ENCODE peak calls at places on chromosomes 2 and 18, in six cellular contexts. N is neural progenitor cell, Q is SJSA1, M is adrenal gland, H is astrocyte, A is thyroid gland. V is an unnamed sample.
A peak's percentile ranks its signal among the peaks of the same experiment; 100 is the strongest.

GRCh38 chr2:106724301-106724794 is 161.6 kb downstream of the ST6GAL2 start:
- DNase-seq in Q (no peak), H (no peak), A (no peak), M (no peak), N (no peak), V (no peak)

GRCh38 chr2:118987886-118988285 is 45.9 kb downstream of the MARCO start:
- DNase-seq in H (no peak), N (no peak), M (no peak), Q (no peak), A (no peak), V (no peak)

GRCh38 chr18:72808688-72809087 is 59.1 kb downstream of the NETO1 start:
- DNase-seq in M (no peak), N (no peak), A (no peak), Q (no peak), H (no peak), V (no peak)

GRCh38 chr2:241818943-241819270 is 9.9 kb downstream of the NEU4 start:
- DNase-seq in H (no peak), M (peak; percentile 47), A (no peak), Q (no peak), N (no peak), V (peak; percentile 28)

GRCh38 chr2:85770786-85771409 is 17.1 kb downstream of the ATOH8 start:
- DNase-seq in A (no peak), N (no peak), M (no peak), Q (peak; percentile 30), H (no peak), V (no peak)

GRCh38 chr2:147223553-147223952 is 621.3 kb upstream of the ACVR2A start:
- DNase-seq in H (no peak), M (no peak), A (no peak), N (no peak), Q (no peak), V (no peak)

GRCh38 chr2:23940262-23940975 is at the start of gene UBXN2A:
- DNase-seq in N (peak; percentile 96), A (peak; percentile 76), H (peak; percentile 63), M (peak; percentile 76), Q (peak; percentile 87), V (peak; percentile 87)

GRCh38 chr2:84085562-84085961 is 373.5 kb downstream of the SUCLG1 start:
- DNase-seq in Q (no peak), M (no peak), H (no peak), N (no peak), A (no peak), V (no peak)

GRCh38 chr18:69531973-69532372 is 131.3 kb downstream of the DOK6 start:
- DNase-seq in H (no peak), M (no peak), A (no peak), Q (no peak), N (no peak), V (no peak)

GRCh38 chr2:37625781-37626548 is 45.5 kb downstream of the CDC42EP3 start:
- DNase-seq in M (no peak), N (no peak), A (no peak), H (peak; percentile 97), Q (no peak), V (no peak)

GRCh38 chr2:81648370-81648769 is 1343.8 kb upstream of the LRRTM1 start:
- DNase-seq in N (no peak), Q (no peak), M (no peak), A (no peak), H (no peak), V (no peak)

GRCh38 chr2:224347181-224348051 is 54.5 kb downstream of the FAM124B start:
- DNase-seq in M (no peak), Q (no peak), H (peak; percentile 23), A (no peak), N (no peak), V (no peak)

GRCh38 chr2:88826399-88826798 is 134.9 kb downstream of the RPIA start:
- DNase-seq in Q (no peak), A (no peak), H (no peak), M (no peak), N (no peak), V (no peak)

GRCh38 chr2:215808194-215808593 is 205.2 kb downstream of the MREG start:
- DNase-seq in A (no peak), H (no peak), N (no peak), M (no peak), Q (no peak), V (no peak)

GRCh38 chr2:195094330-195094729 is 562.7 kb upstream of the SLC39A10 start:
- DNase-seq in Q (no peak), M (no peak), H (peak; percentile 39), N (no peak), A (no peak), V (no peak)

GRCh38 chr18:12574494-12575185 is 83.3 kb downstream of the SPIRE1 start:
- DNase-seq in N (no peak), H (no peak), A (no peak), Q (no peak), M (no peak), V (no peak)

GRCh38 chr18:38796762-38797161 is 1231.2 kb upstream of the CELF4 start:
- DNase-seq in N (no peak), H (no peak), A (no peak), Q (no peak), M (no peak), V (no peak)

GRCh38 chr2:223199531-223200506 is 147.8 kb downstream of the KCNE4 start:
- DNase-seq in M (no peak), H (no peak), Q (no peak), A (no peak), N (no peak), V (no peak)

GRCh38 chr2:45851576-45852304 is 200.3 kb downstream of the PRKCE start:
- DNase-seq in A (peak; percentile 65), M (no peak), Q (no peak), N (no peak), H (peak; percentile 79), V (no peak)

GRCh38 chr18:50232419-50232818 is 33.9 kb downstream of the CFAP53 start:
- DNase-seq in A (no peak), M (no peak), H (no peak), Q (no peak), N (no peak), V (no peak)

GRCh38 chr2:46495347-46496030 is 16.1 kb downstream of the TMEM247 start:
- DNase-seq in M (no peak), H (peak; percentile 41), Q (no peak), A (no peak), N (no peak), V (no peak)

GRCh38 chr18:634551-635045 is 22.9 kb upstream of the TYMS start:
- DNase-seq in N (peak; percentile 6), A (no peak), M (no peak), H (no peak), Q (peak; percentile 21), V (no peak)

GRCh38 chr2:163247151-163247872 is 408.7 kb upstream of the KCNH7 start:
- DNase-seq in N (peak; percentile 94), M (no peak), Q (no peak), H (peak; percentile 20), A (no peak), V (no peak)

GRCh38 chr18:9810216-9810804 is 75.5 kb upstream of the TXNDC2 start:
- DNase-seq in A (no peak), N (no peak), M (no peak), Q (peak; percentile 78), H (peak; percentile 46), V (no peak)

GRCh38 chr2:148928395-148928794 is 53.4 kb downstream of the KIF5C start:
- DNase-seq in Q (no peak), N (no peak), H (no peak), M (no peak), A (no peak), V (no peak)

GRCh38 chr2:189466656-189467055 is 25.4 kb downstream of the WDR75 start:
- DNase-seq in A (no peak), M (no peak), H (no peak), N (peak; percentile 15), Q (no peak), V (no peak)

GRCh38 chr2:105407946-105408743 is 9.3 kb upstream of the FHL2 start:
- DNase-seq in H (no peak), N (no peak), Q (no peak), A (no peak), M (peak; percentile 39), V (no peak)
- H3K27ac ChIP-seq in H (peak overlapping the region; percentile 12), N (no peak overlapping the region), Q (no peak overlapping the region), A (peak overlapping the region; percentile 72), M (no peak overlapping the region), V (no peak overlapping the region)

DNA sequence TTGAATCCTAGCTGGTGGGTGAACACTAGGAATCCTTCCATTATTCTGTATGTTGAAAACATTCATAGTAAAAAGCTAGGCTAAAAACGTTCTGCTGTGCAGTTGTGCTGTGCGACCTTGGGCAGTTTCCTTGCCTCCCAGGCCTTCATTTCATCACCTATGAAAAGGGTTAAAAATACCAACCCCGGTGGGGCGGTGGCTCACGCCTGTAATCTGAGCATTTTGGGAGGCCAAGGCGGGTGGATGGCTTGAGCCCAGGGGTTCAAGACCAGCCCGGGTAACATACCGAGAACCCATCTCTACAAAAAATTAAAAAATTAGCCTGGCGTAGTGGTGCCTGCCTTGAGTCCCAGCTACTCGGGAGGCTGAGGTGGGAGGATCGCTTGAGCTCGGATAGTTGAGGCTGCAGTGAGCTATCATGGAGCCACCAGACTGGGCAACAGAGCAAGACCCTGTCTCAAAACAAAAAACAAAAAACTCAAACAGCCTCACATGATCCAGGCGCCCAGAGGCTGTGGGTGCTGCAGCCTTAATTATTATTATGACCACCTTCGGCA is 2.9 kb upstream of the RRM2 start:
- DNase-seq in H (no peak), N (no peak), Q (no peak), A (no peak), M (no peak), V (no peak)
- H3K4me3 ChIP-seq in H (peak overlapping the region; percentile 71), N (peak overlapping the region; percentile 87), Q (peak overlapping the region; percentile 79), A (peak overlapping the region; percentile 51), M (no peak overlapping the region), V (peak overlapping the region; percentile 81)

GRCh38 chr2:217954971-217955740 is 47.6 kb downstream of the TNS1 start:
- DNase-seq in H (no peak), Q (no peak), A (peak; percentile 79), M (no peak), N (no peak), V (peak; percentile 49)
- H3K4me1 ChIP-seq in H (peaks cover 5% of the 10 kb centered on the region), Q (peaks cover 3% of the 10 kb centered on the region), A (peaks cover 71% of the 10 kb centered on the region), M (peaks cover 62% of the 10 kb centered on the region), N (no peaks in the 10 kb centered on the region), V (peaks cover 56% of the 10 kb centered on the region)

GRCh38 chr2:109253216-109253615 is 124.2 kb downstream of the SH3RF3 start:
- DNase-seq in M (peak; percentile 53), A (no peak), Q (peak; percentile 97), H (no peak), N (no peak), V (no peak)
- H3K27ac ChIP-seq in M (no peak overlapping the region), A (no peak overlapping the region), Q (peak overlapping the region; percentile 70), H (no peak overlapping the region), N (no peak overlapping the region), V (no peak overlapping the region)

GRCh38 chr2:190726255-190726654 is 77.4 kb downstream of the NAB1 start:
- DNase-seq in M (no peak), N (no peak), A (no peak), H (peak; percentile 31), Q (no peak), V (no peak)

GRCh38 chr2:190720691-190721090 is 71.8 kb downstream of the NAB1 start:
- DNase-seq in Q (no peak), A (no peak), H (no peak), M (no peak), N (no peak), V (no peak)

GRCh38 chr2:190722825-190723224 is 73.9 kb downstream of the NAB1 start:
- DNase-seq in H (no peak), Q (no peak), M (no peak), A (no peak), N (no peak), V (no peak)

GRCh38 chr2:190722061-190722759 is 73.3 kb downstream of the NAB1 start:
- DNase-seq in A (no peak), N (no peak), M (no peak), Q (peak; percentile 16), H (no peak), V (no peak)

GRCh38 chr2:190723397-190724090 is 74.7 kb downstream of the NAB1 start:
- DNase-seq in Q (peak; percentile 4), H (no peak), M (no peak), N (no peak), A (no peak), V (no peak)
- H3K4me3 ChIP-seq in Q (no peak overlapping the region), H (no peak overlapping the region), M (no peak overlapping the region), N (no peak overlapping the region), A (no peak overlapping the region), V (no peak overlapping the region)

V was measured in lower lobe of right lung.